ENCODE peak calls at places on chromosome 11, in four cellular contexts. R, U, I and Q are unnamed samples. For H3K27me3, the result is how much of the 10 kb centered on the place peaks cover.

GRCh38 chr11:8545698-8546366 is 48.2 kb downstream of the STK33 start:
- DNase-seq in R (no peak), I (no peak), U (no peak), Q (no peak)

GRCh38 chr11:44625759-44626523 is 60.5 kb downstream of the CD82 start:
- DNase-seq in R (no peak), U (no peak), I (no peak), Q (no peak)

GRCh38 chr11:69480547-69481392 is 693 bp upstream of the LINC01488 start:
- DNase-seq in I (peak), U (no peak), R (no peak), Q (no peak)

GRCh38 chr11:92322225-92322624 is 97.6 kb downstream of the FAT3 start:
- DNase-seq in U (peak), R (no peak), I (no peak), Q (no peak)

GRCh38 chr11:31240340-31240904 is 129.1 kb downstream of the DCDC1 start:
- DNase-seq in U (peak), I (no peak), R (peak), Q (peak)

GRCh38 chr11:107563702-107564101 is 1.8 kb downstream of the ALKBH8 start:
- DNase-seq in U (peak), I (no peak), R (peak), Q (peak)

GRCh38 chr11:69542314-69543168 is 61.1 kb downstream of the LINC01488 start:
- DNase-seq in U (no peak), I (no peak), R (no peak), Q (peak)

GRCh38 chr11:7632211-7632610 is 41.1 kb downstream of the CYB5R2 start:
- DNase-seq in I (no peak), U (no peak), R (no peak), Q (no peak)

GRCh38 chr11:125315088-125315740 is 150.7 kb downstream of the PKNOX2 start:
- DNase-seq in U (peak), R (no peak), I (peak), Q (peak)

GRCh38 chr11:110782616-110783015 is 70.4 kb upstream of the ARHGAP20 start:
- DNase-seq in I (no peak), R (no peak), U (peak), Q (no peak)

GRCh38 chr11:27395556-27396258 is 32.7 kb upstream of the CCDC34 start:
- DNase-seq in U (peak), I (no peak), R (peak), Q (peak)

GRCh38 chr11:32960553-32961164 is 55.0 kb upstream of the DEPDC7 start:
- DNase-seq in R (peak), I (no peak), U (peak), Q (peak)

GRCh38 chr11:87473174-87473573 is 435.4 kb downstream of the TMEM135 start:
- DNase-seq in R (no peak), I (no peak), U (peak), Q (no peak)

GRCh38 chr11:27420722-27421572 is 51.6 kb downstream of the LGR4 start:
- DNase-seq in I (no peak), R (no peak), U (no peak), Q (no peak)

GRCh38 chr11:62925308-62925707 is 4.1 kb upstream of the CHRM1 start:
- DNase-seq in R (peak), U (no peak), I (no peak), Q (no peak)

GRCh38 chr11:19519344-19519743 is 193.3 kb upstream of the NAV2 start:
- DNase-seq in I (no peak), R (no peak), U (no peak), Q (no peak)

GRCh38 chr11:46180741-46181140 is 59.5 kb upstream of the PHF21A start:
- DNase-seq in I (no peak), U (no peak), R (no peak), Q (no peak)

GRCh38 chr11:32440372-32440888 is 5.1 kb upstream of the WT1 start:
- DNase-seq in R (no peak), I (no peak), U (no peak), Q (no peak)

DNA sequence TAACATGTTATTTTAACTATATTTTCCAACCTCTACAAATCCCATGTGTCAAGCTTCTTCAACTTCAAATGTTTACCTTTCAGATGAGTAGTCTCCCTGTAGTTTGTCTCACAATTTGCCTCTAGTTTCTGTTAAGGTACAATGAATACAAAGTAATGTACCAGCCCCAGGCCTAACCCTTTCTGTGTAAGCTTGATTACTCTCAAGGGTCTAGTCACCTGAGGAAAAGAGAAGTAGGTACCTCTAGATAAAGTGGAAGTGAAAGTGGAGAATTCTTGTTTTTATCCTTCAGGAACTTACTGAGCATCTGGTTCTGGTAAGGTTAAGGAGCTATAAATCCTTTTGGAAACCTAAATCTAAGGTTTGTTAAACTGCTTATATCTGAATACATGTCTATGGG is at the start of gene OR51A7:
- DNase-seq in U (no peak), I (no peak), R (no peak), Q (no peak)
- TF ChIP-seq CTCF in U (no peak), I (no peak), R (no peak), Q (no peak)

DNA sequence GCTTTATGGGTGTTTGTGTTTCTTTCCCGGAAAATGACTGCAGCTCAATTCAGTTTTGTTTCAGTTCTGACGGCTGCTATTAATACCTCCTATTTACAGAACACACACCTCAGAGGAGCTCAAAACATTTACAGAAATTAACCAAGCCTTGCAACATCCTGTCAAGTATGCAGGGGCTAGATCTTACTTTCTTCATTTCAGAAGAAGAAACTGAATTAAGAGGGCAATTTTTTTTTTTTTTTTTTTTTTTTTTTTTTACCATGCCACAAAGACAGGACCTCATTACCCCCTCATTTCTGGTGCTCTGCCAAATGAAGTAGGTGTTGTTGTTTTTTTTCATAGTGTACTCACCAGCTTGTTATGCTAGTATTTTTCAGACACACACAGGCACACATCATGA is 50.0 kb upstream of the BLID start:
- DNase-seq in I (no peak), U (no peak), R (no peak), Q (no peak)
- H3K4me3 ChIP-seq in I (no peak), U (no peak), R (no peak), Q (no peak)

GRCh38 chr11:65554842-65555395 is 3.2 kb downstream of the LTBP3 start:
- DNase-seq in U (no peak), I (no peak), R (no peak), Q (no peak)

GRCh38 chr11:65551572-65552398 is 6.4 kb downstream of the LTBP3 start:
- DNase-seq in U (peak), I (peak), R (peak), Q (peak)

GRCh38 chr11:65554057-65554818 is 3.9 kb downstream of the LTBP3 start:
- DNase-seq in R (no peak), U (no peak), I (no peak), Q (no peak)

GRCh38 chr11:65552413-65552951 is 5.7 kb downstream of the LTBP3 start:
- DNase-seq in I (no peak), R (no peak), U (no peak), Q (no peak)

GRCh38 chr11:65553301-65554001 is 4.7 kb downstream of the LTBP3 start:
- DNase-seq in R (peak), U (no peak), I (no peak), Q (no peak)
- H3K27me3 ChIP-seq in R (half or more), U (under half), I (under half), Q (under half)

GRCh38 chr11:73426184-73426845 is 50.1 kb downstream of the RELT start:
- DNase-seq in R (no peak), I (no peak), U (peak), Q (no peak)
- TF ChIP-seq CTCF in R (no peak), I (no peak), U (no peak), Q (no peak)

GRCh38 chr11:35978173-35978572 is 34.3 kb downstream of the LDLRAD3 start:
- DNase-seq in I (no peak), U (no peak), R (peak), Q (no peak)
- H3K4me3 ChIP-seq in I (no peak), U (no peak), R (no peak), Q (no peak)

GRCh38 chr11:99952816-99953215 is 734.3 kb upstream of the ARHGAP42 start:
- DNase-seq in U (no peak), I (no peak), R (no peak), Q (no peak)
- H3K27me3 ChIP-seq in U (under half), I (under half), R (under half), Q (under half)